ENCODE peak calls at places on chromosomes 1 and 21, in ten cellular contexts. E is omental fat pad; R is T47D; K is GM19239; J is RKO; S is KG1; U is lung; W is esophagus muscularis mucosa; X is activated CD4-positive, alpha-beta memory T cell treated with anti-CD3 and anti-CD28 coated beads for 36 hours; O is kidney glomerular epithelial cell. L is an unnamed sample.

GRCh38 chr21:14876464-14876863 is 188.3 kb downstream of the NRIP1 start:
- DNase-seq in W (no peak), K (no peak), X (no peak), O (no peak), J (no peak), U (no peak), E (no peak), S (no peak), R (no peak), L (no peak)

GRCh38 chr1:53334781-53335180 is 6.9 kb upstream of the LRP8 start:
- DNase-seq in J (no peak), S (no peak), W (no peak), X (peak), R (no peak), E (no peak), O (no peak), U (no peak), K (no peak), L (peak)

GRCh38 chr1:172383541-172383940 is 36.9 kb upstream of the C1orf105 start:
- DNase-seq in U (no peak), O (peak), J (no peak), W (no peak), E (no peak), X (no peak), K (no peak), R (peak), S (no peak), L (no peak)

GRCh38 chr1:23452011-23452411 is 27.5 kb upstream of the TCEA3 start:
- DNase-seq in O (no peak), E (no peak), U (peak), J (no peak), S (no peak), W (no peak), R (peak), K (no peak), X (peak), L (no peak)

GRCh38 chr1:153612755-153613331 is at the start of gene S100A16:
- DNase-seq in O (peak), U (peak), S (no peak), E (no peak), K (no peak), R (peak), J (peak), W (no peak), X (no peak), L (no peak)

GRCh38 chr1:9397984-9398526 is 105.4 kb downstream of the SPSB1 start:
- DNase-seq in S (no peak), K (no peak), R (no peak), X (no peak), U (no peak), W (no peak), J (no peak), E (no peak), O (no peak), L (no peak)

GRCh38 chr1:227946624-227947424 is 908 bp downstream of the WNT9A start:
- DNase-seq in W (no peak), K (peak), R (peak), J (peak), E (no peak), S (no peak), U (peak), O (peak), X (peak), L (peak)

GRCh38 chr1:22831729-22832413 is 121.2 kb downstream of the EPHB2 start:
- DNase-seq in S (no peak), X (peak), R (no peak), E (no peak), J (peak), K (no peak), U (peak), O (peak), W (no peak), L (peak)

GRCh38 chr1:10295471-10296085 is 85.2 kb downstream of the KIF1B start:
- DNase-seq in S (no peak), R (no peak), E (no peak), K (no peak), O (no peak), J (no peak), W (no peak), U (no peak), X (no peak), L (no peak)

GRCh38 chr1:235019456-235019855 is 109.2 kb downstream of the TOMM20 start:
- DNase-seq in U (no peak), W (no peak), O (no peak), R (no peak), J (no peak), X (no peak), S (no peak), E (no peak), K (no peak), L (no peak)

GRCh38 chr1:95232646-95233320 is 1.2 kb upstream of the RWDD3 start:
- DNase-seq in U (no peak), W (no peak), E (no peak), K (no peak), X (no peak), O (no peak), S (no peak), R (no peak), J (no peak), L (no peak)

GRCh38 chr1:243727503-243728191 is 122.4 kb downstream of the AKT3 start:
- DNase-seq in J (no peak), E (no peak), X (no peak), W (no peak), K (peak), O (no peak), U (no peak), R (no peak), S (no peak), L (peak)

GRCh38 chr1:231091853-231092301 is 51.8 kb upstream of the FAM89A start:
- DNase-seq in J (peak), E (no peak), O (no peak), W (no peak), S (no peak), X (peak), R (no peak), K (peak), U (no peak), L (no peak)

GRCh38 chr1:63779872-63780271 is 6.1 kb downstream of the ROR1 start:
- DNase-seq in J (no peak), R (no peak), X (no peak), S (no peak), O (no peak), E (no peak), U (no peak), W (no peak), K (no peak), L (no peak)

GRCh38 chr1:31327381-31327780 is 30.5 kb downstream of the ZCCHC17 start:
- DNase-seq in K (no peak), X (no peak), J (no peak), U (no peak), O (no peak), E (no peak), R (no peak), W (no peak), S (no peak), L (no peak)

GRCh38 chr1:47013239-47013638 is 10.2 kb upstream of the CYP4X1 start:
- DNase-seq in S (no peak), R (no peak), J (no peak), U (no peak), X (no peak), O (no peak), W (no peak), K (no peak), E (no peak), L (no peak)

GRCh38 chr21:19541612-19542011 is 1138.0 kb upstream of the TMPRSS15 start:
- DNase-seq in X (no peak), R (no peak), W (no peak), J (no peak), O (no peak), U (no peak), K (no peak), E (no peak), S (no peak), L (no peak)

L was measured in HL-60.